ENCODE peak calls at places on chromosome 20, in four cellular contexts. One of them, this sample, is unnamed.

GRCh38 chr20:51641866-51642265 is 99.3 kb upstream of the NFATC2 start:
- DNase-seq in GM12878: no peak
- DNase-seq in K562: no peak
- DNase-seq in HepG2: no peak
- DNase-seq in this sample: no peak

GRCh38 chr20:31823360-31824124 is 4.4 kb downstream of the MYLK2 start:
- DNase-seq in K562: no peak
- DNase-seq in HepG2: no peak
- DNase-seq in GM12878: no peak
- DNase-seq in this sample: no peak

GRCh38 chr20:6426287-6426891 is 303.6 kb upstream of the FERMT1 start:
- DNase-seq in K562: no peak
- DNase-seq in GM12878: no peak
- DNase-seq in HepG2: no peak
- DNase-seq in this sample: no peak

GRCh38 chr20:48198951-48199431 is 413.7 kb upstream of the SULF2 start:
- DNase-seq in HepG2: no peak
- DNase-seq in K562: no peak
- DNase-seq in GM12878: no peak
- DNase-seq in this sample: no peak

GRCh38 chr20:19212524-19213502 is at the start of gene SLC24A3:
- DNase-seq in GM12878: no peak
- DNase-seq in K562: no peak
- DNase-seq in HepG2: peak; percentile 23
- DNase-seq in this sample: peak; percentile 77

GRCh38 chr20:33130553-33130952 is 37.4 kb upstream of the BPIFA2 start:
- DNase-seq in GM12878: no peak
- DNase-seq in K562: no peak
- DNase-seq in HepG2: no peak
- DNase-seq in this sample: no peak

GRCh38 chr20:11520596-11520995 is 397.1 kb upstream of the BTBD3 start:
- DNase-seq in GM12878: no peak
- DNase-seq in K562: no peak
- DNase-seq in HepG2: no peak
- DNase-seq in this sample: no peak

GRCh38 chr20:47878601-47879004 is 93.3 kb upstream of the SULF2 start:
- DNase-seq in K562: no peak
- DNase-seq in HepG2: no peak
- DNase-seq in GM12878: no peak
- DNase-seq in this sample: no peak

GRCh38 chr20:605237-605636 is 4.9 kb downstream of the TCF15 start:
- DNase-seq in GM12878: no peak
- DNase-seq in HepG2: no peak
- DNase-seq in K562: no peak
- DNase-seq in this sample: peak; percentile 40

GRCh38 chr20:63029358-63030121 is 22.8 kb upstream of the BHLHE23 start:
- DNase-seq in K562: no peak
- DNase-seq in HepG2: no peak
- DNase-seq in GM12878: no peak
- DNase-seq in this sample: peak; percentile 75

GRCh38 chr20:52118696-52119095 is 72.9 kb downstream of the ZFP64 start:
- DNase-seq in K562: no peak
- DNase-seq in HepG2: no peak
- DNase-seq in GM12878: no peak
- DNase-seq in this sample: no peak

GRCh38 chr20:16732506-16733152 is 2.8 kb downstream of the SNRPB2 start:
- DNase-seq in K562: no peak
- DNase-seq in HepG2: no peak
- DNase-seq in GM12878: no peak
- DNase-seq in this sample: no peak

GRCh38 chr20:56166781-56167465 is 81.6 kb upstream of the MC3R start:
- DNase-seq in K562: no peak
- DNase-seq in GM12878: no peak
- DNase-seq in HepG2: no peak
- DNase-seq in this sample: no peak

GRCh38 chr20:49568491-49569151 is 684 bp upstream of the PTGIS start:
- DNase-seq in HepG2: no peak
- DNase-seq in GM12878: no peak
- DNase-seq in K562: no peak
- DNase-seq in this sample: peak; percentile 95
- TF ChIP-seq EZH2 in HepG2: no peak
- TF ChIP-seq EZH2 in GM12878: no peak
- TF ChIP-seq EZH2 in K562: no peak
- TF ChIP-seq EZH2 in this sample: no peak

GRCh38 chr20:45056473-45057148 is 44.3 kb downstream of the KCNS1 start:
- DNase-seq in GM12878: no peak
- DNase-seq in HepG2: no peak
- DNase-seq in K562: no peak
- DNase-seq in this sample: no peak

GRCh38 chr20:45059022-45059728 is 41.8 kb downstream of the KCNS1 start:
- DNase-seq in HepG2: no peak
- DNase-seq in GM12878: no peak
- DNase-seq in K562: no peak
- DNase-seq in this sample: no peak

GRCh38 chr20:45058168-45058850 is 42.6 kb downstream of the KCNS1 start:
- DNase-seq in GM12878: no peak
- DNase-seq in K562: no peak
- DNase-seq in HepG2: no peak
- DNase-seq in this sample: no peak

GRCh38 chr20:45061244-45061643 is 39.7 kb downstream of the KCNS1 start:
- DNase-seq in K562: no peak
- DNase-seq in HepG2: no peak
- DNase-seq in GM12878: no peak
- DNase-seq in this sample: no peak

GRCh38 chr20:45060341-45060740 is 40.6 kb downstream of the KCNS1 start:
- DNase-seq in K562: no peak
- DNase-seq in GM12878: no peak
- DNase-seq in HepG2: no peak
- DNase-seq in this sample: no peak
- H3K79me2 ChIP-seq in K562: no peaks in the 10 kb centered on the region
- H3K79me2 ChIP-seq in GM12878: peaks cover 10% of the 10 kb centered on the region
- H3K79me2 ChIP-seq in HepG2: no peaks in the 10 kb centered on the region
- H3K79me2 ChIP-seq in this sample: peaks cover 9% of the 10 kb centered on the region

GRCh38 chr20:46308258-46309157 is at the start of gene CDH22:
- DNase-seq in HepG2: peak; percentile 48
- DNase-seq in GM12878: no peak
- DNase-seq in K562: peak; percentile 75
- DNase-seq in this sample: peak; percentile 84
- TF ChIP-seq JUNB in HepG2: no peak
- TF ChIP-seq JUNB in GM12878: no peak
- TF ChIP-seq JUNB in K562: no peak
- TF ChIP-seq JUNB in this sample: no peak

DNA sequence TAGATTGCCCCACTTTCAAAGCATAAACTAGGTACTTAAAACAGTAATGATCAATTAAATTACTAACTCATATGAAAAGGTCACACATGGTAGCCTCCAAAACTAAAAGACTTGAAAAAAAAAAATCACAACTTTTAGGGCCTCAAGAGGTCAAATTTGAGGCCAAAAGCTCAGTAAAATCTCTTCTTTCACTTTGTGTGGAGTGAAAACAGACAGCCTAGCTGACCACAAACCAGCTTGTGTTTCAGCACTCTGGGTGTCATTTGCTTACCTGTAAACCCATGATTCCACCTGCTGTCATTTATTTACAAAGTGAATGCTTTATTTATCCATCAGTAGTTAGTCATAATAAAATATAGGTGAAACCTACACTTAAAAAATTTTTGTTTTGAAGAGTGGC is 34.0 kb downstream of the GNAS start:
- DNase-seq in GM12878: no peak
- DNase-seq in HepG2: no peak
- DNase-seq in K562: no peak
- DNase-seq in this sample: no peak
- TF ChIP-seq EZH2 in GM12878: no peak
- TF ChIP-seq EZH2 in HepG2: no peak
- TF ChIP-seq EZH2 in K562: no peak
- TF ChIP-seq EZH2 in this sample: no peak

GRCh38 chr20:57400262-57400701 is 9.1 kb downstream of the RBM38 start:
- DNase-seq in K562: no peak
- DNase-seq in HepG2: no peak
- DNase-seq in GM12878: no peak
- DNase-seq in this sample: no peak
- H3K79me2 ChIP-seq in K562: peaks cover 71% of the 10 kb centered on the region
- H3K79me2 ChIP-seq in HepG2: no peaks in the 10 kb centered on the region
- H3K79me2 ChIP-seq in GM12878: peaks cover 75% of the 10 kb centered on the region
- H3K79me2 ChIP-seq in this sample: peaks cover 70% of the 10 kb centered on the region

GRCh38 chr20:25194333-25194972 is 1.1 kb upstream of the ENTPD6 start:
- DNase-seq in GM12878: no peak
- DNase-seq in K562: no peak
- DNase-seq in HepG2: no peak
- DNase-seq in this sample: no peak

GRCh38 chr20:25195014-25195961 is at the start of gene ENTPD6:
- DNase-seq in GM12878: peak; percentile 63
- DNase-seq in K562: peak; percentile 97
- DNase-seq in HepG2: peak; percentile 90
- DNase-seq in this sample: peak; percentile 83

GRCh38 chr20:25197173-25197869 is 1.8 kb downstream of the ENTPD6 start:
- DNase-seq in K562: peak; percentile 12
- DNase-seq in GM12878: no peak
- DNase-seq in HepG2: no peak
- DNase-seq in this sample: peak; percentile 27

GRCh38 chr20:25196701-25197120 is 1.2 kb downstream of the ENTPD6 start:
- DNase-seq in GM12878: no peak
- DNase-seq in HepG2: no peak
- DNase-seq in K562: no peak
- DNase-seq in this sample: peak; percentile 27

GRCh38 chr20:25195962-25196700 is 619 bp downstream of the ENTPD6 start:
- DNase-seq in GM12878: no peak
- DNase-seq in K562: peak; percentile 14
- DNase-seq in HepG2: peak; percentile 42
- DNase-seq in this sample: peak; percentile 68
- TF ChIP-seq JUNB in GM12878: no peak
- TF ChIP-seq JUNB in K562: no peak
- TF ChIP-seq JUNB in HepG2: peak; percentile 59
- TF ChIP-seq JUNB in this sample: no peak

GRCh38 chr20:4828830-4829493 is 107.3 kb downstream of the PRND start:
- DNase-seq in K562: no peak
- DNase-seq in HepG2: no peak
- DNase-seq in GM12878: no peak
- DNase-seq in this sample: no peak
- TF ChIP-seq EZH2 in K562: no peak
- TF ChIP-seq EZH2 in HepG2: no peak
- TF ChIP-seq EZH2 in GM12878: no peak
- TF ChIP-seq EZH2 in this sample: no peak

DNA sequence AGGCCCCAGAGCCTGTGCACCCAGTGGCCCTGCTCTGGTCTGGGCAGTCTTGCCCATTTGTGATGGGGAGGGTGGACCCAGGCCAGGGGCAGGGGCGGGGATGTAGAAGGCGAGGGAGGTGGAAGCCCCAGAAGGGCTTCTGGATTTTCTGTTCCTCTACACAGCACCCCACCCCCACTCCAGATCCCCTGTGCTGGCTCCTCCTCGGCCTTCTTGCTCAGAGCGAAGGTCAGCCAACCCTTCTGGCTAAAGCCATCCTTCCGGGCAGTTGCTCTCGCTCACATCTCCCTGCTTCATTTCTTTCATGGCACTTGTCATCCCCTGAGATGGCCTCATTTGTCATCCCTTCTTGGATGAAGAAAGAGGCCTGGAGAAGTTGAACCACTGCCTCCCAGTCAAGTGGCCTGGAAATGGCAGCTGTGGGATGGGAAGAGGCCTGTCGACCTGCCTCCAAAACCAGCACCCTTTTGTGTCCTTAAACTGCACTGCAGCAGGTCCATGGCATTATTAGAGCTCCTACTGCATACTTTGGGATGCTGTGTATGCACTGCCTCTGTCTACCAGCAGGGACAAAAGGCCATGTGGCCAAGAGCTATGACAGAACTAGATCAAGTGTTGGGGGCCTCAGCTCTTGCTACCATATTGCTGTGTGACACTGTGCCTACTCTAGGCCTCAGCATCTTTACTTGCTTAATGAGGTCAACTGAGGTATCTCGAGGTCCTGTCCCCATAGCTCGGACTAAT is 19.9 kb downstream of the PEDS1 start:
- DNase-seq in HepG2: no peak
- DNase-seq in K562: no peak
- DNase-seq in GM12878: no peak
- DNase-seq in this sample: no peak
- H3K79me2 ChIP-seq in HepG2: peaks cover 14% of the 10 kb centered on the region
- H3K79me2 ChIP-seq in K562: peaks cover 12% of the 10 kb centered on the region
- H3K79me2 ChIP-seq in GM12878: no peaks in the 10 kb centered on the region
- H3K79me2 ChIP-seq in this sample: peaks cover 4% of the 10 kb centered on the region